ENCODE peak calls at places on chromosomes 1 and 21, in ten cellular contexts. Z, N, D, T, B, V, Q, G, X and R are unnamed samples.

GRCh38 chr21:34526618-34527290 is 14.7 kb upstream of the KCNE1 start:
- DNase-seq in Z (no peak), N (peak), D (peak), T (peak), B (peak), V (peak), Q (peak), G (peak), X (peak), R (peak)

GRCh38 chr1:14413809-14414208 is 184.7 kb upstream of the KAZN start:
- DNase-seq in Z (no peak), N (peak), D (peak), T (no peak), B (no peak), V (peak), Q (no peak), G (no peak), X (peak), R (peak)

GRCh38 chr1:204576422-204576821 is 60.2 kb downstream of the MDM4 start:
- DNase-seq in Z (no peak), N (no peak), D (no peak), T (no peak), B (no peak), V (no peak), Q (no peak), G (no peak), X (no peak), R (no peak)

GRCh38 chr1:21663251-21663950 is 5.8 kb downstream of the RAP1GAP start:
- DNase-seq in Z (no peak), N (no peak), D (no peak), T (peak), B (peak), V (no peak), Q (peak), G (no peak), X (no peak), R (no peak)

GRCh38 chr1:86100401-86100800 is 56.2 kb downstream of the COL24A1 start:
- DNase-seq in Z (no peak), N (no peak), D (no peak), T (no peak), B (no peak), V (no peak), Q (no peak), G (no peak), X (no peak), R (no peak)

GRCh38 chr1:38337711-38338110 is 291.1 kb upstream of the POU3F1 start:
- DNase-seq in Z (no peak), N (no peak), D (no peak), T (no peak), B (no peak), V (no peak), Q (no peak), G (no peak), X (no peak), R (no peak)

GRCh38 chr21:38984568-38984967 is 178.8 kb downstream of the ETS2 start:
- DNase-seq in Z (no peak), N (peak), D (no peak), T (no peak), B (no peak), V (no peak), Q (no peak), G (no peak), X (no peak), R (no peak)

GRCh38 chr1:20896824-20897223 is 109.7 kb upstream of the HP1BP3 start:
- DNase-seq in Z (no peak), N (peak), D (peak), T (no peak), B (no peak), V (peak), Q (no peak), G (no peak), X (no peak), R (peak)

GRCh38 chr1:197632651-197633050 is 142.6 kb downstream of the DENND1B start:
- DNase-seq in Z (no peak), N (no peak), D (no peak), T (no peak), B (no peak), V (no peak), Q (no peak), G (no peak), X (no peak), R (no peak)

GRCh38 chr21:36846624-36847023 is 119.8 kb downstream of the HLCS start:
- DNase-seq in Z (no peak), N (no peak), D (no peak), T (no peak), B (no peak), V (no peak), Q (no peak), G (no peak), X (no peak), R (peak)

GRCh38 chr1:33047839-33048305 is 11.2 kb upstream of the AK2 start:
- DNase-seq in Z (no peak), N (no peak), D (peak), T (no peak), B (no peak), V (no peak), Q (no peak), G (no peak), X (no peak), R (peak)

GRCh38 chr1:52725903-52726264 is 369 bp upstream of the ZYG11B start:
- DNase-seq in Z (no peak), N (no peak), D (no peak), T (no peak), B (no peak), V (no peak), Q (no peak), G (no peak), X (no peak), R (no peak)

GRCh38 chr1:218674280-218674773 is 329.2 kb downstream of the TGFB2 start:
- DNase-seq in Z (no peak), N (peak), D (peak), T (no peak), B (no peak), V (peak), Q (no peak), G (no peak), X (no peak), R (peak)

GRCh38 chr1:154420172-154420571 is 15.0 kb downstream of the IL6R start:
- DNase-seq in Z (no peak), N (peak), D (peak), T (peak), B (peak), V (peak), Q (peak), G (peak), X (peak), R (peak)

GRCh38 chr1:245996806-245997205 is 510.3 kb downstream of the SMYD3 start:
- DNase-seq in Z (no peak), N (no peak), D (no peak), T (no peak), B (no peak), V (no peak), Q (no peak), G (no peak), X (no peak), R (no peak)

GRCh38 chr1:47791879-47792608 is 205.1 kb downstream of the TRABD2B start:
- DNase-seq in Z (no peak), N (no peak), D (no peak), T (no peak), B (no peak), V (no peak), Q (no peak), G (no peak), X (no peak), R (no peak)

GRCh38 chr1:67339623-67340343 is 32.1 kb downstream of the IL12RB2 start:
- DNase-seq in Z (no peak), N (peak), D (peak), T (no peak), B (no peak), V (peak), Q (no peak), G (no peak), X (no peak), R (peak)

GRCh38 chr21:26715116-26715515 is 130.1 kb downstream of the ADAMTS1 start:
- DNase-seq in Z (no peak), N (no peak), D (no peak), T (no peak), B (no peak), V (no peak), Q (no peak), G (no peak), X (no peak), R (no peak)

GRCh38 chr1:53112271-53112774 is 30.1 kb downstream of the SLC1A7 start:
- DNase-seq in Z (no peak), N (peak), D (peak), T (no peak), B (no peak), V (peak), Q (no peak), G (no peak), X (no peak), R (peak)